ENCODE peak calls at places on chromosomes 11 and 22, in eight cellular contexts. C, F, G, B, K, A, W and X are unnamed samples.
A peak's percentile ranks its signal among the peaks of the same experiment; 100 is the strongest.

GRCh38 chr11:70756341-70756740 is 358.0 kb downstream of the CTTN start:
- DNase-seq in C (no peak), F (no peak), G (no peak), B (no peak), K (no peak), A (no peak), W (no peak), X (no peak)

GRCh38 chr11:118304809-118305248 is 299 bp downstream of the CD3E start:
- DNase-seq in C (no peak), F (no peak), G (no peak), B (no peak), K (no peak), A (no peak), W (no peak), X (no peak)

GRCh38 chr11:20161230-20161918 is 1.1 kb upstream of the DBX1 start:
- DNase-seq in C (peak; percentile 49), F (no peak), G (no peak), B (no peak), K (no peak), A (no peak), W (peak; percentile 68), X (no peak)

GRCh38 chr11:12606597-12606996 is 67.6 kb upstream of the TEAD1 start:
- DNase-seq in C (no peak), F (peak; percentile 59), G (peak; percentile 88), B (no peak), K (peak; percentile 92), A (no peak), W (no peak), X (no peak)

GRCh38 chr11:122779047-122779629 is 59.2 kb upstream of the CRTAM start:
- DNase-seq in C (no peak), F (no peak), G (no peak), B (no peak), K (no peak), A (no peak), W (no peak), X (no peak)

GRCh38 chr11:78170874-78171549 is 17.4 kb downstream of the KCTD21 start:
- DNase-seq in C (no peak), F (no peak), G (no peak), B (no peak), K (no peak), A (no peak), W (no peak), X (no peak)

GRCh38 chr22:43540570-43540969 is 128.8 kb downstream of the MPPED1 start:
- DNase-seq in C (no peak), F (no peak), G (no peak), B (no peak), K (no peak), A (no peak), W (no peak), X (peak; percentile 31)

GRCh38 chr11:86769219-86769618 is 31.1 kb upstream of the PRSS23 start:
- DNase-seq in C (no peak), F (no peak), G (no peak), B (no peak), K (no peak), A (peak; percentile 10), W (no peak), X (no peak)

GRCh38 chr11:102117472-102118113 is 7.3 kb downstream of the YAP1 start:
- DNase-seq in C (no peak), F (no peak), G (peak; percentile 29), B (no peak), K (peak; percentile 46), A (no peak), W (no peak), X (no peak)

GRCh38 chr11:6615882-6616585 is 3.2 kb downstream of the TPP1 start:
- DNase-seq in C (no peak), F (no peak), G (no peak), B (no peak), K (no peak), A (no peak), W (no peak), X (no peak)

GRCh38 chr11:131025421-131026126 is 109.3 kb upstream of the SNX19 start:
- DNase-seq in C (no peak), F (no peak), G (peak; percentile 16), B (no peak), K (no peak), A (peak; percentile 14), W (no peak), X (no peak)

GRCh38 chr11:115447273-115447864 is 56.8 kb downstream of the CADM1 start:
- DNase-seq in C (no peak), F (no peak), G (no peak), B (no peak), K (no peak), A (no peak), W (no peak), X (no peak)

GRCh38 chr11:115439385-115439784 is 64.8 kb downstream of the CADM1 start:
- DNase-seq in C (no peak), F (peak; percentile 50), G (peak; percentile 86), B (no peak), K (no peak), A (no peak), W (no peak), X (no peak)

GRCh38 chr11:115446214-115446613 is 58.0 kb downstream of the CADM1 start:
- DNase-seq in C (no peak), F (no peak), G (no peak), B (no peak), K (no peak), A (peak; percentile 10), W (no peak), X (no peak)

DNA sequence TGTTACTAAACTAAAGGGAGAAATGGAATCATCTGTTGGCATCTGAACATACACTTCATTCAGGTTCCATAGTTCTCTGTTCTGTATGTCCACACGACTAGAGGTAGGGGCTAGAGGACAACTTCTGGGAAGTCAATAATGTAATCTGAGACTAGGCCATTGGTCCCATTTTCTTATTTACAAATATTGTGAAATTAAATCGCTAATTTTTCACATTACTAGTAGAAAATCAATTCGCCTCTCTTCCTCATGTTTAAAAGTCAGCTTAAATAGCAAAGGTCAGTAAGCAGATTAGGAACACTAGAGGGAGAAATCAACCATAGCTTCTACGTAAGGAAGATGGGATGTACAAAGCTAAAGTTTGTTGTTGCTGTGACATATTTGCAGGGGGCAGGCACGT is 59.7 kb downstream of the CADM1 start:
- DNase-seq in C (no peak), F (no peak), G (no peak), B (no peak), K (no peak), A (no peak), W (no peak), X (no peak)
- TF ChIP-seq CTCF in C (no peak), F (no peak), G (no peak), B (no peak), K (no peak), A (no peak), W (no peak), X (no peak)

DNA sequence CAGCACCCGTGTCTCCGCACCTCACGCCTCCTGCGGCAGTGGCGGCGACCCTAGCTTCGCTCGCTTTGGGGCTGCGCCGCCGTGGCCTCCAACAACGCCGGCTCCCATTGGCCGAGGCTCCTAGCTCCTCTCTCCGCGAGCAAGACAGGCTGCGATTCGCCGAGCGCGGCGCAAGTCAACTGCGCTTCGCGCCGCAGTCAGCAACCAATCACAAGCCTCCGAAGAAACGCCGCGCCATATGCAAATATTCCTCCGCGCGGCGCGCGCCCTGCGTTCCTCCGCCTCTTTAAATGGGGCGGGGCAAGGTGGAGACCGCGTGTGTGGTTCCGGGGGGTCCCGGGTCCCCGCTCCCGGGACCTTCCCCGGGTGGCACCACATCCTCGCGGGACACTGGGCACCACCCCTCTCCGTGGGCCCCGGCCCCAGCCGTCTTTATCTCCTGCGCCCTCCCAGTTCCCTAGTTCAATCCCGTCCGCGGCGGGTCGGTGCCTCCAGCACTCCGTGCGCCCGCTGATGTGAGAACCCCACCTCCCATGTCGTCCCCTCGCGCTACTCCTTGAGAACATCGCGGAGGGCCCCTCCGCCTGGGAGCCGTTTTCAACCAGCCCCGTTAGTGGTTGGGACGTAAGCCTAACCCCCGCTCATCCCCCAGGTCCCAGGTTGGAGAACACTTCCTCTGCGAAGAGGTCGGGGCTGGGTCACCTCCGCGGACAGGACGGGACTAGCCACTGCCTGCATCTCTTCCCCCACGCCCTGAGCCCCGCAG is at the start of gene NAP1L4:
- DNase-seq in C (peak; percentile 98), F (peak; percentile 67), G (peak; percentile 89), B (peak; percentile 94), K (peak; percentile 95), A (peak; percentile 96), W (peak; percentile 99), X (peak; percentile 96)
- TF ChIP-seq CTCF in C (no peak), F (no peak), G (no peak), B (no peak), K (no peak), A (no peak), W (no peak), X (no peak)

GRCh38 chr11:82907376-82907775 is 5.8 kb downstream of the DDIAS start:
- DNase-seq in C (no peak), F (no peak), G (no peak), B (no peak), K (no peak), A (no peak), W (no peak), X (no peak)

GRCh38 chr11:82908311-82908710 is 6.8 kb downstream of the DDIAS start:
- DNase-seq in C (no peak), F (no peak), G (no peak), B (no peak), K (no peak), A (no peak), W (no peak), X (no peak)

GRCh38 chr11:82906931-82907330 is 5.4 kb downstream of the DDIAS start:
- DNase-seq in C (no peak), F (no peak), G (no peak), B (no peak), K (peak; percentile 25), A (no peak), W (no peak), X (no peak)

GRCh38 chr11:82903843-82904586 is 2.5 kb downstream of the DDIAS start:
- DNase-seq in C (no peak), F (no peak), G (no peak), B (no peak), K (no peak), A (no peak), W (no peak), X (no peak)

DNA sequence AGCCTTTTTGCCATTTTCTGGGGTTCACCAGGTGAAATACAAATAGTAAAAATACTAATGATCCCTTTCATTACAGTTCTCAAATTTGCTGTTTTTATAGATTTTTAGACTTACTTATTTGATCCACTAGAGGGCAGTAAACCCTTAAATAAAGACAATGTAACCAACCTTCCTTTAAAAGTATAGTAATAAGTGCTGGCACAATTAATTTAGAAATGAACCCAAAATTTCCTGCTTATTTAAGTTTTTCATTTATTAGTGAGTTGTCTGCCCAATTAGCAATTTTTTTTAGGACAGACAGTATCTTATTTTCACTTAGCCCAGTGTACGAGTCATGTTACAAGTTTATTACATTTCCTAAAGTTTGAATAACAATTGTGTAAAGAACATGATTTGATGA is 4.7 kb downstream of the DDIAS start:
- DNase-seq in C (no peak), F (no peak), G (peak; percentile 8), B (peak; percentile 15), K (peak; percentile 59), A (no peak), W (peak; percentile 42), X (no peak)
- TF ChIP-seq CTCF in C (peak; percentile 72), F (no peak), G (peak; percentile 38), B (peak; percentile 71), K (peak; percentile 30), A (peak; percentile 79), W (peak; percentile 80), X (peak; percentile 75)

DNA sequence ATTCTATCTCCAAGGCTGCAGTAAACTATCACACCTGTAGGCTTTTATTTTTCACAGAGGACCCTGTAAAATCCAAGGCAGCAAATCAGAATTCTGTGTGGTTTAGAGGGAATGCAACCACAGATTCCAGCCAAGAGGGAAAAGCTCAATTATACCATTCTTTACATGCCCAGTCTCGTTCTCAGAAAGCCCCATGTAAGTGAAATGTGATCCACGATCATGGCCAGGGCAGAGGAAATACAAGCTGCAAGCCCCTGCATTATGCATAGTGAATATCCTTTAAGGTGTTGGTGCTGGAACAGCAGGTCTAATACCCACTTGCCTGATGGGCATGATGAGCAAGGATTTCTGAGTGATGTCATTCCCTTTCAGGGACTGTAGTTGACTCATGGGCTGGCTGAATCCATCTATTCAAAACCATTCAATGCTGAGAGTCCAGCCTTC is 198.7 kb upstream of the MTMR2 start:
- DNase-seq in C (no peak), F (peak; percentile 42), G (peak; percentile 72), B (no peak), K (no peak), A (no peak), W (no peak), X (no peak)
- TF ChIP-seq CTCF in C (no peak), F (no peak), G (no peak), B (no peak), K (no peak), A (no peak), W (no peak), X (peak; percentile 43)